ENCODE peak calls at places on chromosomes 16 and 17, in four cellular contexts. One of them, this sample, is unnamed.

GRCh38 chr17:81400939-81401726 is 5.9 kb downstream of the BAHCC1 start:
- DNase-seq in heart right ventricle: no peak
- DNase-seq in B cell: no peak
- DNase-seq in uterus: no peak
- DNase-seq in this sample: no peak

GRCh38 chr16:17275076-17275732 is 195.6 kb downstream of the XYLT1 start:
- DNase-seq in heart right ventricle: no peak
- DNase-seq in B cell: no peak
- DNase-seq in uterus: no peak
- DNase-seq in this sample: no peak

GRCh38 chr16:46895399-46896313 is 11.5 kb downstream of the GPT2 start:
- DNase-seq in heart right ventricle: no peak
- DNase-seq in B cell: no peak
- DNase-seq in uterus: no peak
- DNase-seq in this sample: no peak

GRCh38 chr17:46947236-46947635 is 24.3 kb downstream of the GOSR2 start:
- DNase-seq in heart right ventricle: no peak
- DNase-seq in B cell: no peak
- DNase-seq in uterus: no peak
- DNase-seq in this sample: no peak

GRCh38 chr16:67770371-67770991 is 35.9 kb downstream of the RANBP10 start:
- DNase-seq in heart right ventricle: no peak
- DNase-seq in B cell: no peak
- DNase-seq in uterus: no peak
- DNase-seq in this sample: no peak

GRCh38 chr17:33671493-33671892 is 378.4 kb upstream of the ASIC2 start:
- DNase-seq in heart right ventricle: no peak
- DNase-seq in B cell: no peak
- DNase-seq in uterus: no peak
- DNase-seq in this sample: no peak

GRCh38 chr16:11390573-11391495 is 45.6 kb downstream of the RMI2 start:
- DNase-seq in heart right ventricle: no peak
- DNase-seq in B cell: no peak
- DNase-seq in uterus: no peak
- DNase-seq in this sample: peak

GRCh38 chr17:77693301-77693700 is 265.2 kb upstream of the TNRC6C start:
- DNase-seq in heart right ventricle: no peak
- DNase-seq in B cell: no peak
- DNase-seq in uterus: no peak
- DNase-seq in this sample: peak

GRCh38 chr16:22665048-22665797 is 148.7 kb upstream of the HS3ST2 start:
- DNase-seq in heart right ventricle: no peak
- DNase-seq in B cell: no peak
- DNase-seq in uterus: no peak
- DNase-seq in this sample: no peak

GRCh38 chr16:27685802-27686201 is 135.9 kb downstream of the KATNIP start:
- DNase-seq in heart right ventricle: no peak
- DNase-seq in B cell: no peak
- DNase-seq in uterus: no peak
- DNase-seq in this sample: no peak

GRCh38 chr17:81081619-81082176 is 46.7 kb downstream of the BAIAP2 start:
- DNase-seq in heart right ventricle: no peak
- DNase-seq in B cell: no peak
- DNase-seq in uterus: no peak
- DNase-seq in this sample: no peak

GRCh38 chr17:40000161-40000560 is 15.1 kb upstream of the CSF3 start:
- DNase-seq in heart right ventricle: no peak
- DNase-seq in B cell: no peak
- DNase-seq in uterus: no peak
- DNase-seq in this sample: no peak

GRCh38 chr17:40004712-40005111 is 10.5 kb upstream of the CSF3 start:
- DNase-seq in heart right ventricle: no peak
- DNase-seq in B cell: no peak
- DNase-seq in uterus: no peak
- DNase-seq in this sample: no peak

GRCh38 chr17:40004072-40004471 is 11.2 kb upstream of the CSF3 start:
- DNase-seq in heart right ventricle: no peak
- DNase-seq in B cell: no peak
- DNase-seq in uterus: no peak
- DNase-seq in this sample: no peak

DNA sequence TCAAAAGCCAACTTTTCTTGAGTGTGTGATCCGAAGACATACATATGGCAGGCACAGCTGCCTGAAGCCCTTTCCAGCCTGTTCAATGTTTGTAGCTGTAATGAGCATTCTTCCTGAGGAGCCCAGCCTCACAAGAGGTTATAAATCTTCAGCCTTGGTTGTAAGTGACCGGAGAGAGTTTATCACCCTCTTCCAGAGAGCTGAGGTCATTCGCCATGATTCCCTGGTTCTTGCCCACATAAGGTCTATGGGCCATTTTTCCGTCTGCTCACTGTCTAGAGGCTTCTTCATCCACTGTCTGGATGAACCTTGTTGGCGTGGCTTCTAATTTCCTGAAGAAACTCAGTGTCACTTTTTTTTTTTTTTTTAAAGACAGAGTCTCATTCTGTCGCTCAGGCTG is 9.7 kb upstream of the CSF3 start:
- DNase-seq in heart right ventricle: no peak
- DNase-seq in B cell: no peak
- DNase-seq in uterus: no peak
- DNase-seq in this sample: no peak
- TF ChIP-seq CTCF in heart right ventricle: no peak
- TF ChIP-seq CTCF in B cell: no peak
- TF ChIP-seq CTCF in uterus: no peak
- TF ChIP-seq CTCF in this sample: no peak

DNA sequence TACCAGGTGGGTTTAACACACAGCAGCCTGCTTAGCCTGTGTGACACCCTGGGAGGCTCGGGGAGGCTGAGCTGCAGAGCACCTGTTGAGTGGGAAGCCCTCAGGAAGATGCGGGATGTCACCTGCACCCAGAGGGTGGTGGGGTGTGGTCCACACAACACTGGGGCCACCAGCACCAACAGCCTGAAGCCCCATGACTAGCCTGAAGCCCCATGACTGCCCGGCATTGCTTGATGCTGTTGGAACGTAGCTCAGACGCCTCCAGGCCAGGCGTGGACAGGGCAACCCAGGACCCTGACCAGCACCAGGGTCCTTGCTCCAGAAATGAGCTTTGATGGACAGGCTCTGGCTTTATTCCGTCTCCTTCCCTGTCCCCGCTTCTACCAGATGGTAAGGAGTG is 76.3 kb upstream of the ZNF469 start:
- DNase-seq in heart right ventricle: no peak
- DNase-seq in B cell: peak
- DNase-seq in uterus: no peak
- DNase-seq in this sample: no peak
- TF ChIP-seq CTCF in heart right ventricle: no peak
- TF ChIP-seq CTCF in B cell: no peak
- TF ChIP-seq CTCF in uterus: no peak
- TF ChIP-seq CTCF in this sample: no peak

GRCh38 chr17:45316271-45317112 is at the start of gene MAP3K14:
- DNase-seq in heart right ventricle: peak
- DNase-seq in B cell: peak
- DNase-seq in uterus: peak
- DNase-seq in this sample: no peak
- TF ChIP-seq CTCF in heart right ventricle: peak
- TF ChIP-seq CTCF in B cell: no peak
- TF ChIP-seq CTCF in uterus: peak
- TF ChIP-seq CTCF in this sample: peak

GRCh38 chr16:80318107-80318506 is 222.7 kb upstream of the DYNLRB2 start:
- DNase-seq in heart right ventricle: no peak
- DNase-seq in B cell: no peak
- DNase-seq in uterus: no peak
- DNase-seq in this sample: no peak

GRCh38 chr16:80314042-80314441 is 226.8 kb upstream of the DYNLRB2 start:
- DNase-seq in heart right ventricle: no peak
- DNase-seq in B cell: no peak
- DNase-seq in uterus: no peak
- DNase-seq in this sample: no peak

GRCh38 chr16:80319181-80319580 is 221.6 kb upstream of the DYNLRB2 start:
- DNase-seq in heart right ventricle: no peak
- DNase-seq in B cell: no peak
- DNase-seq in uterus: no peak
- DNase-seq in this sample: no peak

GRCh38 chr16:80323187-80323807 is 217.5 kb upstream of the DYNLRB2 start:
- DNase-seq in heart right ventricle: no peak
- DNase-seq in B cell: no peak
- DNase-seq in uterus: no peak
- DNase-seq in this sample: no peak

GRCh38 chr16:80317132-80318098 is 223.4 kb upstream of the DYNLRB2 start:
- DNase-seq in heart right ventricle: no peak
- DNase-seq in B cell: no peak
- DNase-seq in uterus: no peak
- DNase-seq in this sample: no peak
- TF ChIP-seq CTCF in heart right ventricle: no peak
- TF ChIP-seq CTCF in B cell: no peak
- TF ChIP-seq CTCF in uterus: no peak
- TF ChIP-seq CTCF in this sample: no peak

DNA sequence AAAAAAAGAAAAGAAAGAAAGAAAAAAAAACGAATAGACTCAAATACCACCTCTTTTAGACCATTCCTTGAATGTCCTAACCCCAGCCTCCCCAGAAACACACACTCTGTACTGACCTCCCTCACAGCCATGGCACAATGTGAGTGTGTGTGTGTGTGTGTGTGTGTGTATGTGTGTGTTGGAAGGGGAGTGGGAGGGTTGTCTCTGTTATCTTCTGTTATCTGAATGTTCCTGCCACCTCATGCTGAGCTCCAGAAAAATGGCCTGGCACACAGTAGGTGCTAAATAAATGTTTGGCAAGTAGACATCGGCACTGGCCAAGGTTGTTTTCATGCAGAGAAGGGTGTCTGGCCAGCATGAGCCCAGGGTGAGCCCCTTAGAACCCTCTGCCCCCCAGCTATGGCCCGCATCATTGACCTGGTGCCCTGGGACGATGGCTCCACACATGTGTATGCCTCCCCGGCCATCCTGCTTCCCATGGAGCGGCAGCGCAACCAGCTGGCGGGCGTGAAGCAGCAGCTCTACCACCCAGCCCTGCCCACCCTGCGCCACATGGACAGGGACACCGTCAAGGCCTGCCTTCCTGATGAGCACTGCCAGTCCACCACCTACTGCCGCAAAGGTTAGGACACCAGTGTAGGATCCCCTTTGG is 6.6 kb upstream of the CNGB1 start:
- DNase-seq in heart right ventricle: no peak
- DNase-seq in B cell: no peak
- DNase-seq in uterus: no peak
- DNase-seq in this sample: no peak
- TF ChIP-seq CTCF in heart right ventricle: no peak
- TF ChIP-seq CTCF in B cell: no peak
- TF ChIP-seq CTCF in uterus: no peak
- TF ChIP-seq CTCF in this sample: no peak

GRCh38 chr17:74981979-74982662 is 5.3 kb upstream of the CDR2L start:
- DNase-seq in heart right ventricle: peak
- DNase-seq in B cell: peak
- DNase-seq in uterus: peak
- DNase-seq in this sample: peak
- TF ChIP-seq CTCF in heart right ventricle: no peak
- TF ChIP-seq CTCF in B cell: no peak
- TF ChIP-seq CTCF in uterus: peak
- TF ChIP-seq CTCF in this sample: no peak